ENCODE peak calls at places on chromosomes 13 and 19, in eight cellular contexts. K is caudate nucleus; G is CMK; Q is WERI-Rb-1; C is HT1080; S is activated CD8-positive, alpha-beta T cell treated with anti-CD3 and anti-CD28 coated beads for 36 hours; V is lung; J is astrocyte. F is an unnamed sample.

GRCh38 chr19:45848922-45849321 is 14.0 kb downstream of the SYMPK start:
- DNase-seq in K (no peak), G (no peak), Q (no peak), C (no peak), S (peak), V (no peak), J (no peak), F (peak)

GRCh38 chr13:91406619-91407018 is 8.2 kb downstream of the GPC5 start:
- DNase-seq in K (no peak), G (peak), Q (peak), C (peak), S (peak), V (no peak), J (peak), F (peak)

GRCh38 chr19:29845576-29846176 is 33.9 kb downstream of the CCNE1 start:
- DNase-seq in K (peak), G (no peak), Q (peak), C (peak), S (peak), V (no peak), J (peak), F (peak)

GRCh38 chr19:57620673-57621348 is 6.8 kb downstream of the ZNF134 start:
- DNase-seq in K (no peak), G (no peak), Q (no peak), C (peak), S (no peak), V (no peak), J (peak), F (no peak)

GRCh38 chr13:101211261-101211660 is 205.0 kb downstream of the NALCN start:
- DNase-seq in K (no peak), G (no peak), Q (no peak), C (peak), S (no peak), V (no peak), J (peak), F (no peak)

GRCh38 chr19:50492303-50493052 is 15.8 kb upstream of the GARIN5A start:
- DNase-seq in K (peak), G (no peak), Q (no peak), C (no peak), S (peak), V (no peak), J (no peak), F (no peak)

GRCh38 chr19:11378319-11379189 is 4.1 kb downstream of the SWSAP1 start:
- DNase-seq in K (no peak), G (no peak), Q (peak), C (peak), S (peak), V (no peak), J (peak), F (peak)

GRCh38 chr19:362683-363082 is 18.1 kb upstream of the MIER2 start:
- DNase-seq in K (no peak), G (no peak), Q (no peak), C (no peak), S (no peak), V (no peak), J (no peak), F (no peak)

GRCh38 chr13:113049521-113049941 is 56.1 kb upstream of the F7 start:
- DNase-seq in K (peak), G (no peak), Q (no peak), C (no peak), S (no peak), V (no peak), J (no peak), F (no peak)

GRCh38 chr13:39144941-39145533 is 106.8 kb downstream of the NHLRC3 start:
- DNase-seq in K (peak), G (no peak), Q (peak), C (peak), S (peak), V (no peak), J (peak), F (peak)

GRCh38 chr13:100290165-100290801 is 201.4 kb downstream of the PCCA start:
- DNase-seq in K (no peak), G (no peak), Q (no peak), C (no peak), S (no peak), V (no peak), J (no peak), F (no peak)

GRCh38 chr19:51688665-51689571 is 4.2 kb upstream of the SPACA6 start:
- DNase-seq in K (peak), G (peak), Q (peak), C (peak), S (no peak), V (peak), J (peak), F (peak)

GRCh38 chr19:30036154-30037129 is 94.4 kb downstream of the URI1 start:
- DNase-seq in K (no peak), G (no peak), Q (no peak), C (no peak), S (no peak), V (no peak), J (peak), F (no peak)

GRCh38 chr19:34962281-34962944 is 1.6 kb downstream of the ZNF792 start:
- DNase-seq in K (peak), G (peak), Q (no peak), C (no peak), S (peak), V (no peak), J (no peak), F (no peak)

GRCh38 chr19:13055213-13056051 is 47.2 kb downstream of the LYL1 start:
- DNase-seq in K (no peak), G (no peak), Q (peak), C (peak), S (no peak), V (peak), J (peak), F (no peak)

GRCh38 chr13:79393564-79394249 is 12.3 kb downstream of the RBM26 start:
- DNase-seq in K (no peak), G (no peak), Q (no peak), C (no peak), S (peak), V (no peak), J (no peak), F (no peak)

GRCh38 chr13:64446372-64446771 is 2783.8 kb downstream of the PCDH9 start:
- DNase-seq in K (no peak), G (no peak), Q (no peak), C (no peak), S (no peak), V (no peak), J (no peak), F (peak)

GRCh38 chr13:85236431-85236830 is 562.8 kb downstream of the SLITRK6 start:
- DNase-seq in K (no peak), G (no peak), Q (no peak), C (peak), S (no peak), V (no peak), J (peak), F (no peak)

GRCh38 chr19:7010722-7011593 is 10.3 kb downstream of the MBD3L2B start:
- DNase-seq in K (no peak), G (no peak), Q (no peak), C (no peak), S (peak), V (peak), J (no peak), F (no peak)

GRCh38 chr13:64808704-64809103 is 2421.4 kb downstream of the PCDH9 start:
- DNase-seq in K (no peak), G (no peak), Q (no peak), C (no peak), S (no peak), V (no peak), J (no peak), F (no peak)

GRCh38 chr13:35471466-35472307 is 4.8 kb downstream of the MAB21L1 start:
- DNase-seq in K (no peak), G (no peak), Q (peak), C (no peak), S (no peak), V (no peak), J (no peak), F (no peak)

GRCh38 chr19:13428352-13428751 is 77.9 kb downstream of the CACNA1A start:
- DNase-seq in K (no peak), G (no peak), Q (no peak), C (peak), S (peak), V (no peak), J (no peak), F (peak)

GRCh38 chr13:95624020-95624419 is 20.5 kb downstream of the DZIP1 start:
- DNase-seq in K (peak), G (no peak), Q (no peak), C (peak), S (peak), V (no peak), J (peak), F (peak)

GRCh38 chr19:49791776-49792445 is 21.2 kb downstream of the FUZ start:
- DNase-seq in K (no peak), G (no peak), Q (no peak), C (no peak), S (no peak), V (no peak), J (no peak), F (no peak)

GRCh38 chr13:32023698-32024097 is 7.9 kb upstream of the FRY start:
- DNase-seq in K (no peak), G (no peak), Q (no peak), C (no peak), S (no peak), V (no peak), J (no peak), F (no peak)

GRCh38 chr13:51873837-51874236 is 12.1 kb downstream of the CCDC70 start:
- DNase-seq in K (peak), G (no peak), Q (no peak), C (no peak), S (no peak), V (no peak), J (no peak), F (no peak)

GRCh38 chr13:91346848-91347211 is 657 bp upstream of the MIR17HG start:
- DNase-seq in K (peak), G (no peak), Q (peak), C (no peak), S (peak), V (no peak), J (no peak), F (peak)

GRCh38 chr13:102020611-102021216 is 381.1 kb downstream of the FGF14 start:
- DNase-seq in K (no peak), G (no peak), Q (peak), C (peak), S (no peak), V (no peak), J (peak), F (peak)

GRCh38 chr13:94703721-94704314 is 8.5 kb downstream of the SOX21 start:
- DNase-seq in K (no peak), G (no peak), Q (no peak), C (no peak), S (no peak), V (no peak), J (no peak), F (no peak)

GRCh38 chr13:26873174-26873698 is 112.7 kb upstream of the GPR12 start:
- DNase-seq in K (no peak), G (no peak), Q (no peak), C (no peak), S (no peak), V (no peak), J (no peak), F (no peak)

GRCh38 chr19:4082172-4082571 is 15.5 kb upstream of the ZBTB7A start:
- DNase-seq in K (no peak), G (no peak), Q (no peak), C (no peak), S (no peak), V (no peak), J (no peak), F (no peak)

GRCh38 chr13:46948338-46948737 is 51.5 kb upstream of the HTR2A start:
- DNase-seq in K (no peak), G (no peak), Q (no peak), C (no peak), S (no peak), V (no peak), J (no peak), F (no peak)

GRCh38 chr19:48918801-48919247 is 14.7 kb upstream of the DHDH start:
- DNase-seq in K (no peak), G (no peak), Q (peak), C (peak), S (peak), V (no peak), J (no peak), F (peak)

GRCh38 chr13:110924639-110924934 is 9.7 kb upstream of the ANKRD10 start:
- DNase-seq in K (no peak), G (no peak), Q (no peak), C (no peak), S (no peak), V (no peak), J (no peak), F (no peak)

F was measured in D341Med.